ENCODE peak calls at places on chromosomes 7 and 10, in six cellular contexts. L is BE2C, V is EL, G is adipocyte, A is A673, Q is hypothalamus. B is an unnamed sample.

GRCh38 chr10:73577788-73578187 is 13.4 kb downstream of the USP54 start:
- DNase-seq in V (no peak), A (no peak), L (no peak), G (peak), Q (peak), B (no peak)

GRCh38 chr7:22361795-22362194 is 4.8 kb upstream of the RAPGEF5 start:
- DNase-seq in L (peak), G (no peak), Q (no peak), V (peak), A (no peak), B (peak)

GRCh38 chr7:43758029-43758860 is at the start of gene BLVRA:
- DNase-seq in V (peak), L (peak), Q (peak), G (peak), A (peak), B (peak)

GRCh38 chr10:117684211-117684610 is 141.7 kb downstream of the EMX2 start:
- DNase-seq in Q (no peak), G (no peak), V (no peak), A (no peak), L (no peak), B (peak)

GRCh38 chr10:100182281-100182680 is 3.5 kb downstream of the ERLIN1 start:
- DNase-seq in Q (no peak), L (no peak), V (no peak), A (peak), G (no peak), B (no peak)

GRCh38 chr7:110977127-110977776 is 113.7 kb upstream of the LRRN3 start:
- DNase-seq in L (no peak), V (no peak), Q (no peak), A (no peak), G (no peak), B (no peak)

GRCh38 chr10:115875172-115875571 is 397.8 kb downstream of the GFRA1 start:
- DNase-seq in L (no peak), Q (no peak), V (no peak), G (no peak), A (no peak), B (no peak)

GRCh38 chr10:3874988-3875841 is 90.2 kb upstream of the KLF6 start:
- DNase-seq in G (no peak), A (no peak), V (no peak), Q (no peak), L (no peak), B (no peak)

GRCh38 chr10:3010819-3011422 is 56.4 kb upstream of the PFKP start:
- DNase-seq in V (no peak), G (no peak), A (no peak), Q (no peak), L (no peak), B (peak)

GRCh38 chr10:80444646-80445319 is 9.3 kb upstream of the TSPAN14 start:
- DNase-seq in A (peak), V (peak), L (peak), Q (peak), G (peak), B (peak)